ENCODE peak calls at places on chromosome 4, in nine cellular contexts. N, W, O, G, B, L, I, Z and J are unnamed samples.
A peak's percentile ranks its signal among the peaks of the same experiment; 100 is the strongest.

GRCh38 chr4:43776371-43776770 is 672.2 kb downstream of the KCTD8 start:
- DNase-seq in N (no peak), W (no peak), O (no peak), G (no peak), B (no peak), L (peak; percentile 9), I (no peak), Z (no peak), J (no peak)

GRCh38 chr4:82989567-82990429 is 20.8 kb downstream of the LIN54 start:
- DNase-seq in N (peak; percentile 24), W (no peak), O (no peak), G (no peak), B (no peak), L (peak; percentile 19), I (no peak), Z (no peak), J (no peak)

GRCh38 chr4:7775396-7775795 is 164.3 kb downstream of the AFAP1 start:
- DNase-seq in N (no peak), W (no peak), O (no peak), G (no peak), B (no peak), L (no peak), I (no peak), Z (no peak), J (no peak)

GRCh38 chr4:120871173-120871572 is 51.4 kb downstream of the PRDM5 start:
- DNase-seq in N (no peak), W (peak; percentile 57), O (no peak), G (no peak), B (no peak), L (no peak), I (no peak), Z (no peak), J (no peak)

GRCh38 chr4:78616046-78616498 is 64.5 kb downstream of the ANXA3 start:
- DNase-seq in N (peak; percentile 77), W (no peak), O (no peak), G (no peak), B (no peak), L (peak; percentile 90), I (no peak), Z (no peak), J (no peak)

GRCh38 chr4:176313596-176314341 is 6.0 kb upstream of the SPCS3 start:
- DNase-seq in N (peak; percentile 84), W (no peak), O (no peak), G (no peak), B (no peak), L (no peak), I (peak; percentile 5), Z (no peak), J (no peak)

GRCh38 chr4:7384929-7385890 is 49.5 kb downstream of the PSAPL1 start:
- DNase-seq in N (no peak), W (no peak), O (peak; percentile 7), G (peak; percentile 18), B (no peak), L (no peak), I (no peak), Z (no peak), J (peak; percentile 3)

GRCh38 chr4:186752310-186752709 is 28.7 kb upstream of the FAT1 start:
- DNase-seq in N (no peak), W (no peak), O (no peak), G (no peak), B (no peak), L (no peak), I (no peak), Z (no peak), J (no peak)

GRCh38 chr4:82811838-82812672 is 13.5 kb upstream of the SCD5 start:
- DNase-seq in N (peak; percentile 43), W (no peak), O (no peak), G (no peak), B (no peak), L (peak; percentile 22), I (no peak), Z (no peak), J (no peak)

GRCh38 chr4:80215449-80216052 is 18.2 kb downstream of the PRDM8 start:
- DNase-seq in N (peak; percentile 47), W (no peak), O (no peak), G (no peak), B (no peak), L (peak; percentile 44), I (no peak), Z (no peak), J (no peak)

GRCh38 chr4:25030283-25031076 is at the start of gene LGI2:
- DNase-seq in N (peak; percentile 37), W (peak; percentile 48), O (peak; percentile 56), G (peak; percentile 58), B (peak; percentile 81), L (peak; percentile 37), I (no peak), Z (no peak), J (peak; percentile 38)

GRCh38 chr4:168585168-168586091 is 88.6 kb downstream of the PALLD start:
- DNase-seq in N (peak; percentile 89), W (peak; percentile 82), O (peak; percentile 64), G (peak; percentile 88), B (peak; percentile 74), L (peak; percentile 78), I (peak; percentile 47), Z (peak; percentile 58), J (peak; percentile 76)

GRCh38 chr4:57109847-57110634 is at the start of gene IGFBP7:
- DNase-seq in N (peak; percentile 77), W (peak; percentile 29), O (peak; percentile 42), G (peak; percentile 83), B (peak; percentile 52), L (peak; percentile 55), I (no peak), Z (peak; percentile 60), J (peak; percentile 22)

GRCh38 chr4:15658136-15658535 is 3.0 kb upstream of the FBXL5 start:
- DNase-seq in N (no peak), W (no peak), O (no peak), G (no peak), B (no peak), L (no peak), I (no peak), Z (no peak), J (no peak)

GRCh38 chr4:8495803-8496202 is 55.2 kb downstream of the TRMT44 start:
- DNase-seq in N (no peak), W (peak; percentile 81), O (no peak), G (no peak), B (no peak), L (no peak), I (no peak), Z (no peak), J (no peak)

GRCh38 chr4:46830971-46831454 is 78.0 kb downstream of the COX7B2 start:
- DNase-seq in N (no peak), W (no peak), O (no peak), G (no peak), B (no peak), L (no peak), I (no peak), Z (no peak), J (no peak)

GRCh38 chr4:78688385-78688784 is 87.8 kb upstream of the BMP2K start:
- DNase-seq in N (peak; percentile 33), W (no peak), O (no peak), G (no peak), B (no peak), L (peak; percentile 10), I (no peak), Z (no peak), J (no peak)

GRCh38 chr4:23945521-23946017 is 55.7 kb upstream of the PPARGC1A start:
- DNase-seq in N (peak; percentile 91), W (no peak), O (peak; percentile 40), G (peak; percentile 44), B (no peak), L (peak; percentile 83), I (peak; percentile 13), Z (no peak), J (no peak)

GRCh38 chr4:99179626-99180025 is 35.5 kb upstream of the ADH4 start:
- DNase-seq in N (peak; percentile 45), W (no peak), O (peak; percentile 66), G (no peak), B (no peak), L (no peak), I (no peak), Z (no peak), J (no peak)

DNA sequence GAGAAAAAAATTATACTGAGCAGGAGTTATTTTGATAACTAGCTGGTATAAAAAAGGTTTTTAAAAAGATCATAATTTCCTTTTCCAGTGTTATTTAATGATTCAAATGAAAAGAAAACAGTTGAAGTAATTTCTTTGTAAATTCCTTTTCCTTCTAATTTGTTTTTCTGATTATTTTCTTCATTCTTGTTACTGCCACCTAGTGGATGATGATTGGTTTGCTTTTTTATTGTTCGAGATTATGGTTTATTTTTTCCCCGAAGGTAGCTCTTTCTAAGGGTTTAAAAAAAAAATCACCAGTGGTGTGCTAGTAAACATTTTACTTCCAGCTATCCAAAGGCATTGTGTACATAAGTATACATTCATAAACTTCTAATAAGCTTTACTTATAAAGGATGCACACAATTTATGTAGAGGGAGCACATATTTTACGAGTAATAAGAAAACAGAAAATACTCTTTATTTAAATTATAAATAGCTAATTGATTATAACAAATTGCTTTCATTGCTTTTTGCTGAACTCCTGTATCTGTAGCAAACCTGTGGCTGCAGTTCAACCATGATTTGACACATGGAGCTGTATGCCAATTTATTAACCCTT is 98.0 kb upstream of the ANK2 start:
- DNase-seq in N (peak; percentile 40), W (no peak), O (no peak), G (no peak), B (no peak), L (peak; percentile 3), I (no peak), Z (no peak), J (no peak)
- TF ChIP-seq CTCF in N (peak; percentile 35), W (peak; percentile 46), O (peak; percentile 40), G (peak; percentile 63), B (peak; percentile 66), L (peak; percentile 54), I (peak; percentile 38), Z (no peak), J (peak; percentile 76)

DNA sequence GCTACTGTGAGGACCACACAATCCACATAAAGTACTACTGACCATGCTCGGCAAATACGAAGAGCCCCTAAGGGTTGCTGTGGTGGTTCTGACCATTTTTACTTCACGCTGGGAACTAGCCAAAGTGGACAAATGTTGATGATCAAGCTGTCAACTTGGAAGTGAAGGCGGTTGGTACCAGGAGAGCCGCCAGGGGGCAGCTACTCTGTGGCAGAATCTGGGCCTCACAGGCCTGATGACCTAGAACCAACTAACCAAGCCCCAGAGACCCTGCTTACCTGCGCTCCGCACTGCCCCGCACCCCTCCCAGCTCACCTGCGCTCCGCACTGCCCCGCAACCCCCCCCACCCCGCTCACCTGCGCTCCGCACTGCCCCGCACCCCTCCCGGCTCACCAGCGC is 5.6 kb downstream of the GAK start:
- DNase-seq in N (peak; percentile 22), W (no peak), O (peak; percentile 54), G (no peak), B (peak; percentile 62), L (no peak), I (no peak), Z (no peak), J (peak; percentile 69)
- TF ChIP-seq CTCF in N (peak; percentile 20), W (no peak), O (peak; percentile 44), G (peak; percentile 15), B (peak; percentile 52), L (peak; percentile 52), I (peak; percentile 3), Z (no peak), J (peak; percentile 40)

GRCh38 chr4:67896421-67897065 is 12.7 kb upstream of the TMPRSS11D start:
- DNase-seq in N (no peak), W (no peak), O (no peak), G (no peak), B (no peak), L (no peak), I (no peak), Z (no peak), J (no peak)
- TF ChIP-seq CTCF in N (no peak), W (no peak), O (no peak), G (no peak), B (no peak), L (no peak), I (no peak), Z (no peak), J (no peak)

GRCh38 chr4:74623041-74623440 is 171.3 kb downstream of the BTC start:
- DNase-seq in N (peak; percentile 61), W (peak; percentile 9), O (no peak), G (no peak), B (peak; percentile 2), L (no peak), I (no peak), Z (no peak), J (peak; percentile 18)
- TF ChIP-seq CTCF in N (no peak), W (peak; percentile 51), O (peak; percentile 39), G (peak; percentile 48), B (peak; percentile 35), L (peak; percentile 47), I (peak; percentile 30), Z (no peak), J (peak; percentile 72)